ENCODE peak calls at places on chromosomes 5 and 9, in five cellular contexts. X is IMR-90, U is H9, J is neuronal stem cell, L is trophoblast cell. K is an unnamed sample.

GRCh38 chr5:145062280-145062679 is 772.9 kb downstream of the PRELID2 start:
- DNase-seq in X (peak), U (no peak), J (no peak), L (peak), K (no peak)

GRCh38 chr9:36728651-36729520 is 156.2 kb downstream of the MELK start:
- DNase-seq in X (peak), U (peak), J (peak), L (peak), K (peak)

GRCh38 chr5:144864113-144864512 is 693.4 kb downstream of the KCTD16 start:
- DNase-seq in X (no peak), U (no peak), J (no peak), L (no peak), K (no peak)

GRCh38 chr5:116583823-116584222 is 9.2 kb upstream of the SEMA6A start:
- DNase-seq in X (no peak), U (no peak), J (no peak), L (peak), K (no peak)

GRCh38 chr9:12775963-12776774 is 1.3 kb downstream of the LURAP1L start:
- DNase-seq in X (peak), U (peak), J (peak), L (peak), K (peak)

GRCh38 chr9:35903049-35903448 is 3.0 kb upstream of the HRCT1 start:
- DNase-seq in X (peak), U (no peak), J (no peak), L (peak), K (peak)

GRCh38 chr5:72015103-72015548 is 92.1 kb upstream of the MAP1B start:
- DNase-seq in X (peak), U (no peak), J (no peak), L (no peak), K (no peak)

GRCh38 chr9:6873862-6874261 is 116.1 kb downstream of the KDM4C start:
- DNase-seq in X (peak), U (no peak), J (no peak), L (no peak), K (no peak)

GRCh38 chr5:127355342-127355741 is 64.7 kb downstream of the MEGF10 start:
- DNase-seq in X (no peak), U (no peak), J (no peak), L (no peak), K (no peak)

GRCh38 chr9:133359420-133360175 is 3.2 kb downstream of the SURF2 start:
- DNase-seq in X (no peak), U (peak), J (no peak), L (peak), K (peak)

GRCh38 chr5:177390363-177391300 is 6.4 kb downstream of the SLC34A1 start:
- DNase-seq in X (peak), U (peak), J (peak), L (peak), K (peak)

GRCh38 chr5:95761771-95762680 is 30.9 kb downstream of the RHOBTB3 start:
- DNase-seq in X (peak), U (no peak), J (no peak), L (no peak), K (no peak)

GRCh38 chr9:79686381-79687130 is 114.8 kb downstream of the TLE4 start:
- DNase-seq in X (peak), U (no peak), J (no peak), L (no peak), K (peak)

GRCh38 chr5:74490814-74491213 is 149.7 kb downstream of the ENC1 start:
- DNase-seq in X (no peak), U (no peak), J (no peak), L (no peak), K (no peak)

GRCh38 chr5:177494356-177495195 is 2.8 kb downstream of the PDLIM7 start:
- DNase-seq in X (peak), U (peak), J (peak), L (peak), K (peak)

GRCh38 chr5:154243736-154244135 is 53.2 kb downstream of the GALNT10 start:
- DNase-seq in X (peak), U (no peak), J (no peak), L (no peak), K (no peak)

GRCh38 chr5:159163027-159163699 is 46.2 kb downstream of the RNF145 start:
- DNase-seq in X (peak), U (no peak), J (no peak), L (peak), K (no peak)

GRCh38 chr5:30401479-30402058 is 791.9 kb upstream of the CDH6 start:
- DNase-seq in X (peak), U (peak), J (peak), L (peak), K (peak)

DNA sequence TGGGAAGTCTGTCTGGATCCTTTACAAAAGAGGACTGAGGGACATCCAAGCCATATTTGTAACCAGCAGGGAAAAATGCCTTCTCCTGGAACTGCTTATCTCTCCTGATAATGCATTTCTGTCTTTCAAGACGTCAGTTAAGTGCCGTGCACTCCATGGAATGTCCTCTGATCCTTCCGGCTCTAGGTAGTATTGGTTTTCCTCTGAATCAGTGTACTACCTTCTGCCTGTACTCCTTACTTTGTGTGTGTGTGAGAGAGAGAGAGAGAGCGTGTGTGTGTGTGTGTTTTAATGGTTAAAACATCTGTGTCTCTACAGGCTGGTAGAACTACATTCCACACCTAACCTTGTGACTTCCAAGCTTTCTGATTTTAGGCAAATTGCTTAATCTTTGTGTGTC is 89.9 kb downstream of the PIP5K1B start:
- DNase-seq in X (no peak), U (no peak), J (no peak), L (peak), K (peak)
- H2AK5ac ChIP-seq in X (no peak), U (no peak), J (no peak), L (no peak), K (no peak)

DNA sequence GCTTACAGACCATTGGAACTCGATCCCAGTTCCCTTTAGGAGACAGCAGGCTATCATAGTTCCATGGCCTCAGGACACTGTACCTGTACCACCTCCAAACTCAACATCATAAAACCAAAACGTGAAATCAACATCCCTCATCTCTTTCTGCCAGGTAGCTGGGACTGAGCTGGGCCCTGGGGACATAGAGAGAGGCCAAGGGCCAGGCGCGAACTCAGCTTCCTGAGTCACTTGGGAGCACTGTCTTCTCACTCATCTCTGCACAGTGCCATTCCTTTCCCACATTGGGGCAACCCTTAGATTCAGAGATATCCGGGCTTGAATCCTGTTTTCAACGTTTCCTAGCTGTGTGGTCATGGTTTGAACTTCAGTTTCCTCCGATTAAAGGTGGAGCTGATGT is 12.2 kb downstream of the DAB2IP start:
- DNase-seq in X (no peak), U (no peak), J (no peak), L (peak), K (no peak)
- H3K23ac ChIP-seq in X (no peak), U (no peak), J (no peak), L (no peak), K (no peak)

GRCh38 chr5:22319798-22320197 is 533.3 kb downstream of the CDH12 start:
- DNase-seq in X (no peak), U (no peak), J (no peak), L (no peak), K (peak)
- H2AK5ac ChIP-seq in X (no peak), U (no peak), J (no peak), L (no peak), K (no peak)

GRCh38 chr5:77590347-77590746 is 48.2 kb downstream of the OTP start:
- DNase-seq in X (no peak), U (no peak), J (no peak), L (no peak), K (no peak)

GRCh38 chr5:77588175-77588574 is 50.3 kb downstream of the OTP start:
- DNase-seq in X (no peak), U (no peak), J (no peak), L (no peak), K (no peak)

GRCh38 chr5:77586101-77586500 is 52.4 kb downstream of the OTP start:
- DNase-seq in X (no peak), U (no peak), J (no peak), L (no peak), K (no peak)
- H3K23ac ChIP-seq in X (no peak), U (no peak), J (no peak), L (no peak), K (no peak)

DNA sequence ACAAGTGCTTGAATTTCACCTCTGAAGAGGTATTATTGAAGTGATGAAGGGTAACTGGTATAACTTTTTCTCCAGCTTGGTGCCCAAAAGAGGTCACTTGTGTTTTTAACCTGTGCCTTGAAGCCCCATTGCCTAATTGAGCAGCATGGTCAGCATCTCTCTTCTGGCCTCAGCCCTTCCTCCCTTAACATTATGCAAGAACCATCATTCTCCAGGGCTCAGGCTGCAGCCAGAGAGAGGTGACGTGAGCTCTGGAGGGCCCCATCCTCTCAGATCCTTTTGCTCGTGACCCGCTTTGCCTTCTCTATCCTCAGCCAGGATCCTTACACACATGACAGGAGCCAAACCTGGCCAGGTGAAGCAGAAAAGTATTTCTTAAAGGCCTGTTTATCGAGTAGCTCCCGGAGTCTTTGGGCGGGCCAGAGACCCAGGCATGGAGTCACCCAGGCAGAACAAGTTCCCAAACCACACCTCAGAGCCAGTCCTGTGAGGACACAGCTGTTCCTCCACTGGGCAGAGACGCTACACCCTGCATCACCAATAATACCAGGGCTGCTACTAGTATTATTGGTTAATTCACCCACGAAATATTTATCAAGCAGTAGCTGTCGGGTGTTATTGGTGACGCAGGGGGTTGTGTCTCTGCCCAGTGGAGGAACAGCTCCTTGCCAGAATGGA is 29.6 kb upstream of the BOD1 start:
- DNase-seq in X (no peak), U (peak), J (no peak), L (peak), K (no peak)
- H2AK5ac ChIP-seq in X (no peak), U (no peak), J (no peak), L (peak), K (no peak)

DNA sequence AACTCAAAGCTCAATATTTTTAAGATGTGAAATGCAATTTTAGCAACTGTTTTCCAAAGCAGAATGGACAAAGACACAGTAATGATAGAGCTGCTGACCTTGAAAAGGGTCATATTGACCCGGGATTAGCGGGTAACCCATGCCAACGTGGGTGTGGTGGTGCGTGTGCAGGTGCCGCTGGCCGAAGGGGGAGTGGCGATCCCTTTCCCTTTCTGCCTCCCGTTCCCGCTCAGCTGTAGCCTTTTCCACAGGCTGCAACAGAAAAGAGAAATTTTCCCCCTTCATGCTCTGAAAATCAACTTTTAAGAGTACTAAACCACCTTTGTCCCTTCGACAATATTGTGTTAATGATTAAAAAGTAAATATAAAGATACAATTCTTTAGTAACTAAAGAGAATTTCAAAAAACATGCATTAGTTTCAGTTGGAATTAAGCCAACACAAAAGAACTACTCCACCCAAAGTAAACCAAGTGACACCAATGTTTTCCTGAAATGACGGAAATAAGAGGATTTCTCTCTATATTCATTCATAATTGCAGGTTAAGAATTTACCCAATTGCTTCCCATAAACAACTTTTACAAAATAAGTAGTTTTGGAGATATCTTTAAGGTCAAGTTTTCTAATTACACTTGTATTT is 105.2 kb downstream of the ZNF608 start:
- DNase-seq in X (no peak), U (no peak), J (no peak), L (no peak), K (no peak)
- H3K23ac ChIP-seq in X (no peak), U (no peak), J (no peak), L (no peak), K (no peak)

GRCh38 chr9:87640385-87640795 is 85.5 kb upstream of the CTSL start:
- DNase-seq in X (peak), U (no peak), J (no peak), L (no peak), K (no peak)

GRCh38 chr9:87643778-87644570 is 81.9 kb upstream of the CTSL start:
- DNase-seq in X (no peak), U (peak), J (no peak), L (no peak), K (peak)

GRCh38 chr9:87643111-87643650 is 82.7 kb upstream of the CTSL start:
- DNase-seq in X (no peak), U (no peak), J (no peak), L (no peak), K (no peak)

GRCh38 chr9:87641067-87641466 is 84.9 kb upstream of the CTSL start:
- DNase-seq in X (no peak), U (peak), J (no peak), L (no peak), K (no peak)

DNA sequence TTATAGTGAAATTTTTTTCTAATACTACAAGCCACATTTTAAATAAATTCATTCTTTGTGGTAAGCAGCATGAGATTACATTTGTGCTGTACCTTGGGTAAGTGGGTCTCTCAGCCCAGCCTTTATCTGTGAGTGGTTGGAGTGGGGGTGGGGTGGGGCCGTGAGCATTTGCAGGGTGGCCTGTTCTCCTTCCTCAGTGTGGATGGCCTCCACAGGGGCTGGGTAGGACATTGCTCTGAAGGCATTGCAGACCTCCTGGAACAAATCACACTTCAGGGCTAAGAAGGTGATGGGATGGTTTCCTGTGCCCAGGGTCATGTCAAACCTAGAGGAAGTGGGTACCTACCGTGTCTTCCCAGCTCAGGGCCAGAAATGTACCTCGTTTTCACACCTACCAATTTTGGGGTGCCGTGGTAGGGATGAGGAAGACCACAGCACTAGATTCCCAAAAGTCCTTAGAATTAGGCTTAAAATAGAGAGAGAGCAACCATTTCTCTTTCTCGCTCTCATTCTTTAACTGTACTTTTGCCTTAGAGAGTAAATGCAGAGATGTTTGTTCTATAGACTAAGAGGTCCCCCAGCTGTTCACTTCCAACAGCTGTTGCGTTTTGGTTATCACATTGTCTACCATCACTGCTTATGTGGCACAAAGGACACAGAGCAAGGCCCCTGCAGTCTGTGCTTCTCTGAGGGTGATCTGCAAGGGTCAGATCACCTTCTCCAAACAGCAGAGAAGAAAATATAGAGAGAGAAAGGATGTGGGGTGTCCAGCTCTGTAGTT is 83.4 kb upstream of the CTSL start:
- DNase-seq in X (no peak), U (peak), J (no peak), L (no peak), K (no peak)
- H2AK5ac ChIP-seq in X (no peak), U (no peak), J (no peak), L (no peak), K (no peak)

GRCh38 chr5:79514391-79515105 is 614 bp upstream of the HOMER1 start:
- DNase-seq in X (peak), U (peak), J (peak), L (peak), K (peak)

GRCh38 chr5:79513519-79514390 is at the start of gene HOMER1:
- DNase-seq in X (peak), U (peak), J (peak), L (peak), K (peak)

GRCh38 chr5:79512692-79513518 is 1.0 kb downstream of the HOMER1 start:
- DNase-seq in X (peak), U (peak), J (peak), L (peak), K (peak)

GRCh38 chr5:79510638-79511037 is 3.3 kb downstream of the HOMER1 start:
- DNase-seq in X (no peak), U (no peak), J (no peak), L (no peak), K (no peak)

DNA sequence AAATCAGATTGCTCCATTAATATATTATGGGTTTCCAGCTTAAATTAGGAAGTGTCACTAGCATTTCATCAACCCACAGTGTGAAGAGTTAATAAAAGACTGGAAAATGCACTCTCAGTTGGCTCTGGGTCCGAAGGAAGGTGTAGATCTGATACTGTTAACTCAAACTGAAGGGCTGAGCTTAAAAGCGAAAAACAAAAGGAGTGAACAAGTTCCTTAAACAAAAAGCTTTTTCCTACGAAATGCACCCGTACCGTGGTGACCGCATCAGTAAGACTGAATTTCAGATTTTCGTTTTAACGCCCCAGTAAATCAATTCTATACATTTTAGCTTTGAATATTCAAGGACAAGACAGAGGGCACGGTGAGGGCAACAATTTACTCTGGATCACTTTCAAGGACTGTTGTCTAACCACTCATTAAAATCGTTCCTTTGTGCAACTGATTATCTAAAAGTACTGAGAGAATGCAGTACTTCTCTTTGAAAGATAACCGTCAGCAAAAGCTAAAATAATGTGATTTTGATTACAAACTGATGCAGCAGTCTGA is 1.9 kb downstream of the HOMER1 start:
- DNase-seq in X (no peak), U (no peak), J (no peak), L (peak), K (no peak)
- H3K23ac ChIP-seq in X (peak), U (no peak), J (no peak), L (no peak), K (no peak)

GRCh38 chr5:141783599-141784296 is 94.5 kb downstream of the PCDH1 start:
- DNase-seq in X (no peak), U (peak), J (no peak), L (peak), K (peak)
- H2AK5ac ChIP-seq in X (no peak), U (no peak), J (peak), L (no peak), K (no peak)